ENCODE peak calls at places on chromosomes 3 and 15, in seven cellular contexts. One of them, this sample, is unnamed.

GRCh38 chr3:150599611-150600297 is 3.4 kb upstream of the SELENOT start:
- DNase-seq in IMR-90: peak; percentile 89
- DNase-seq in AG04450: no peak
- DNase-seq in suprapubic skin: no peak
- DNase-seq in H1: no peak
- DNase-seq in NB4: peak; percentile 17
- DNase-seq in lower lobe of right lung: no peak
- DNase-seq in this sample: no peak

GRCh38 chr3:71978150-71978721 is 193.3 kb upstream of the PROK2 start:
- DNase-seq in NB4: no peak
- DNase-seq in suprapubic skin: no peak
- DNase-seq in lower lobe of right lung: no peak
- DNase-seq in IMR-90: no peak
- DNase-seq in AG04450: no peak
- DNase-seq in H1: no peak
- DNase-seq in this sample: no peak

GRCh38 chr3:169591983-169592644 is 71.4 kb downstream of the MECOM start:
- DNase-seq in IMR-90: peak; percentile 15
- DNase-seq in AG04450: no peak
- DNase-seq in NB4: no peak
- DNase-seq in lower lobe of right lung: no peak
- DNase-seq in suprapubic skin: no peak
- DNase-seq in H1: no peak
- DNase-seq in this sample: no peak

GRCh38 chr3:137012097-137012501 is 54.3 kb downstream of the IL20RB start:
- DNase-seq in AG04450: peak; percentile 20
- DNase-seq in NB4: no peak
- DNase-seq in H1: no peak
- DNase-seq in IMR-90: peak; percentile 71
- DNase-seq in suprapubic skin: no peak
- DNase-seq in lower lobe of right lung: no peak
- DNase-seq in this sample: no peak

GRCh38 chr3:5285439-5285838 is 97.9 kb downstream of the EDEM1 start:
- DNase-seq in NB4: no peak
- DNase-seq in lower lobe of right lung: no peak
- DNase-seq in suprapubic skin: no peak
- DNase-seq in H1: no peak
- DNase-seq in AG04450: no peak
- DNase-seq in IMR-90: no peak
- DNase-seq in this sample: no peak

GRCh38 chr15:35994861-35995260 is 448.9 kb upstream of the DPH6 start:
- DNase-seq in H1: no peak
- DNase-seq in lower lobe of right lung: no peak
- DNase-seq in AG04450: no peak
- DNase-seq in suprapubic skin: no peak
- DNase-seq in IMR-90: no peak
- DNase-seq in NB4: no peak
- DNase-seq in this sample: no peak

GRCh38 chr3:63768415-63768814 is 50.7 kb upstream of the C3orf49 start:
- DNase-seq in IMR-90: no peak
- DNase-seq in H1: no peak
- DNase-seq in AG04450: no peak
- DNase-seq in NB4: no peak
- DNase-seq in lower lobe of right lung: no peak
- DNase-seq in suprapubic skin: no peak
- DNase-seq in this sample: no peak

GRCh38 chr3:87136066-87136596 is 91.0 kb upstream of the CHMP2B start:
- DNase-seq in NB4: peak; percentile 2
- DNase-seq in IMR-90: no peak
- DNase-seq in suprapubic skin: no peak
- DNase-seq in H1: no peak
- DNase-seq in lower lobe of right lung: no peak
- DNase-seq in AG04450: no peak
- DNase-seq in this sample: no peak

GRCh38 chr3:107637416-107638182 is 114.8 kb downstream of the BBX start:
- DNase-seq in suprapubic skin: no peak
- DNase-seq in IMR-90: no peak
- DNase-seq in NB4: no peak
- DNase-seq in AG04450: no peak
- DNase-seq in H1: no peak
- DNase-seq in lower lobe of right lung: no peak
- DNase-seq in this sample: no peak

GRCh38 chr3:64623125-64623524 is 64.7 kb downstream of the ADAMTS9 start:
- DNase-seq in AG04450: no peak
- DNase-seq in lower lobe of right lung: no peak
- DNase-seq in NB4: no peak
- DNase-seq in suprapubic skin: no peak
- DNase-seq in H1: no peak
- DNase-seq in IMR-90: no peak
- DNase-seq in this sample: no peak

GRCh38 chr15:67074886-67075229 is 9.5 kb downstream of the SMAD3 start:
- DNase-seq in suprapubic skin: no peak
- DNase-seq in NB4: peak; percentile 55
- DNase-seq in lower lobe of right lung: no peak
- DNase-seq in H1: no peak
- DNase-seq in IMR-90: peak; percentile 24
- DNase-seq in AG04450: no peak
- DNase-seq in this sample: no peak

GRCh38 chr3:130748981-130749380 is 2.4 kb upstream of the PIK3R4 start:
- DNase-seq in NB4: no peak
- DNase-seq in suprapubic skin: no peak
- DNase-seq in AG04450: no peak
- DNase-seq in lower lobe of right lung: no peak
- DNase-seq in IMR-90: peak; percentile 22
- DNase-seq in H1: no peak
- DNase-seq in this sample: no peak

GRCh38 chr15:64029111-64029510 is 17.2 kb downstream of the DAPK2 start:
- DNase-seq in IMR-90: no peak
- DNase-seq in lower lobe of right lung: no peak
- DNase-seq in suprapubic skin: no peak
- DNase-seq in NB4: no peak
- DNase-seq in H1: no peak
- DNase-seq in AG04450: no peak
- DNase-seq in this sample: no peak

GRCh38 chr3:124927454-124928079 is 7.0 kb downstream of the MUC13 start:
- DNase-seq in lower lobe of right lung: no peak
- DNase-seq in suprapubic skin: no peak
- DNase-seq in AG04450: no peak
- DNase-seq in H1: no peak
- DNase-seq in IMR-90: no peak
- DNase-seq in NB4: no peak
- DNase-seq in this sample: no peak

GRCh38 chr3:188829577-188829976 is 342.2 kb upstream of the TPRG1 start:
- DNase-seq in NB4: no peak
- DNase-seq in AG04450: no peak
- DNase-seq in lower lobe of right lung: no peak
- DNase-seq in IMR-90: no peak
- DNase-seq in suprapubic skin: no peak
- DNase-seq in H1: no peak
- DNase-seq in this sample: no peak

GRCh38 chr3:58637509-58637908 is 29.1 kb downstream of the FAM3D start:
- DNase-seq in suprapubic skin: no peak
- DNase-seq in AG04450: no peak
- DNase-seq in NB4: no peak
- DNase-seq in IMR-90: no peak
- DNase-seq in lower lobe of right lung: no peak
- DNase-seq in H1: no peak
- DNase-seq in this sample: no peak

GRCh38 chr15:37758412-37758811 is 176.0 kb upstream of the TMCO5A start:
- DNase-seq in AG04450: no peak
- DNase-seq in IMR-90: no peak
- DNase-seq in H1: no peak
- DNase-seq in lower lobe of right lung: no peak
- DNase-seq in suprapubic skin: no peak
- DNase-seq in NB4: no peak
- DNase-seq in this sample: no peak

GRCh38 chr3:138786788-138787276 is 47.9 kb downstream of the PIK3CB start:
- DNase-seq in suprapubic skin: no peak
- DNase-seq in AG04450: no peak
- DNase-seq in lower lobe of right lung: no peak
- DNase-seq in NB4: peak; percentile 90
- DNase-seq in H1: no peak
- DNase-seq in IMR-90: peak; percentile 50
- DNase-seq in this sample: no peak

GRCh38 chr3:184944221-184944620 is 132.3 kb downstream of the VPS8 start:
- DNase-seq in suprapubic skin: no peak
- DNase-seq in lower lobe of right lung: no peak
- DNase-seq in AG04450: no peak
- DNase-seq in NB4: no peak
- DNase-seq in IMR-90: no peak
- DNase-seq in H1: no peak
- DNase-seq in this sample: no peak

GRCh38 chr3:53216723-53217122 is 39.1 kb downstream of the TKT start:
- DNase-seq in IMR-90: no peak
- DNase-seq in lower lobe of right lung: peak; percentile 2
- DNase-seq in H1: no peak
- DNase-seq in suprapubic skin: no peak
- DNase-seq in NB4: no peak
- DNase-seq in AG04450: no peak
- DNase-seq in this sample: no peak

DNA sequence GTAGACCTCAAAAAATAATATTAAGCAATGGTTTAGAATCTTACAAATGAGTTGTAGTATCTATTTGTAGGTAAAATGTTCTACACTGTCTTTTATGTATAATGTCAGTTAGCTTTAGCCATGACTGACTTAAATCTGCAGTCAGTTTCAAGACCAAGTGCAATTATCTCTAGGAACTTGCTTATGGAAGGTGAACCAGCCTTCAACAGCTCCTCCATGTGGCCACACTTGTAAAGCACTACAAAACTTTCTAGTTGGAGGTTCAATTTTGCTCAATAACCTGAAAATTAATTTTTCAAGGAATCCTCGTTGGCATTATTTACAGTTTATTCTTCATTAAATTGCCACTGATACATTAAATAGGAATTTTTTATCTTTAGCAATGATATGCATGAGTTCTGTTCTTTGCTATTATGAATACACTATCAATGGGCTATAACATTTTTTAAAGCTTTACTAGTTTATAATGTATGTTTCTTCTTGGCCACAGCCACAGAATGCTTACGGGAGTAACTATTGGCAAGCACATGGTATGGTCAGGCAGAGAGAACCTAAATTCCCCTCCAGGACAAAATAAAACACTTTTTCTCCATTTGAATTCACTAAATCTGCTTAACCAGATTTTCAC is 315.3 kb upstream of the UBE2E2 start:
- DNase-seq in AG04450: no peak
- DNase-seq in lower lobe of right lung: no peak
- DNase-seq in IMR-90: peak; percentile 21
- DNase-seq in suprapubic skin: no peak
- DNase-seq in NB4: peak; percentile 49
- DNase-seq in H1: no peak
- DNase-seq in this sample: no peak
- TF ChIP-seq CTCF in AG04450: peak; percentile 59
- TF ChIP-seq CTCF in lower lobe of right lung: peak; percentile 59
- TF ChIP-seq CTCF in IMR-90: peak; percentile 29
- TF ChIP-seq CTCF in suprapubic skin: peak; percentile 26
- TF ChIP-seq CTCF in NB4: peak; percentile 55
- TF ChIP-seq CTCF in H1: peak; percentile 64
- TF ChIP-seq CTCF in this sample: peak; percentile 68

GRCh38 chr3:24197809-24198208 is 252.7 kb downstream of the NR1D2 start:
- DNase-seq in AG04450: no peak
- DNase-seq in lower lobe of right lung: no peak
- DNase-seq in suprapubic skin: no peak
- DNase-seq in H1: peak; percentile 7
- DNase-seq in IMR-90: no peak
- DNase-seq in NB4: no peak
- DNase-seq in this sample: no peak
- TF ChIP-seq CTCF in AG04450: no peak
- TF ChIP-seq CTCF in lower lobe of right lung: no peak
- TF ChIP-seq CTCF in suprapubic skin: no peak
- TF ChIP-seq CTCF in H1: peak; percentile 53
- TF ChIP-seq CTCF in IMR-90: no peak
- TF ChIP-seq CTCF in NB4: no peak
- TF ChIP-seq CTCF in this sample: no peak

GRCh38 chr3:134126153-134126552 is 96.4 kb upstream of the SLCO2A1 start:
- DNase-seq in H1: no peak
- DNase-seq in lower lobe of right lung: no peak
- DNase-seq in IMR-90: no peak
- DNase-seq in suprapubic skin: no peak
- DNase-seq in AG04450: no peak
- DNase-seq in NB4: peak; percentile 11
- DNase-seq in this sample: no peak
- TF ChIP-seq CTCF in H1: peak; percentile 30
- TF ChIP-seq CTCF in lower lobe of right lung: no peak
- TF ChIP-seq CTCF in IMR-90: no peak
- TF ChIP-seq CTCF in suprapubic skin: no peak
- TF ChIP-seq CTCF in AG04450: peak; percentile 26
- TF ChIP-seq CTCF in NB4: no peak
- TF ChIP-seq CTCF in this sample: peak; percentile 12

GRCh38 chr15:84980196-84981053 is 1.2 kb upstream of the PDE8A start:
- DNase-seq in IMR-90: peak; percentile 74
- DNase-seq in NB4: peak; percentile 87
- DNase-seq in suprapubic skin: peak; percentile 93
- DNase-seq in H1: peak; percentile 68
- DNase-seq in lower lobe of right lung: peak; percentile 90
- DNase-seq in AG04450: peak; percentile 54
- DNase-seq in this sample: peak; percentile 93

GRCh38 chr15:84982301-84982920 is 755 bp downstream of the PDE8A start:
- DNase-seq in IMR-90: peak; percentile 18
- DNase-seq in lower lobe of right lung: peak; percentile 65
- DNase-seq in NB4: peak; percentile 68
- DNase-seq in H1: no peak
- DNase-seq in AG04450: no peak
- DNase-seq in suprapubic skin: no peak
- DNase-seq in this sample: no peak

GRCh38 chr15:84979651-84980050 is 2.0 kb upstream of the PDE8A start:
- DNase-seq in AG04450: no peak
- DNase-seq in lower lobe of right lung: peak; percentile 49
- DNase-seq in suprapubic skin: no peak
- DNase-seq in IMR-90: no peak
- DNase-seq in NB4: no peak
- DNase-seq in H1: no peak
- DNase-seq in this sample: no peak

GRCh38 chr15:84981711-84982300 is at the start of gene PDE8A:
- DNase-seq in IMR-90: peak; percentile 31
- DNase-seq in AG04450: no peak
- DNase-seq in lower lobe of right lung: peak; percentile 75
- DNase-seq in NB4: peak; percentile 69
- DNase-seq in suprapubic skin: peak; percentile 82
- DNase-seq in H1: no peak
- DNase-seq in this sample: no peak

DNA sequence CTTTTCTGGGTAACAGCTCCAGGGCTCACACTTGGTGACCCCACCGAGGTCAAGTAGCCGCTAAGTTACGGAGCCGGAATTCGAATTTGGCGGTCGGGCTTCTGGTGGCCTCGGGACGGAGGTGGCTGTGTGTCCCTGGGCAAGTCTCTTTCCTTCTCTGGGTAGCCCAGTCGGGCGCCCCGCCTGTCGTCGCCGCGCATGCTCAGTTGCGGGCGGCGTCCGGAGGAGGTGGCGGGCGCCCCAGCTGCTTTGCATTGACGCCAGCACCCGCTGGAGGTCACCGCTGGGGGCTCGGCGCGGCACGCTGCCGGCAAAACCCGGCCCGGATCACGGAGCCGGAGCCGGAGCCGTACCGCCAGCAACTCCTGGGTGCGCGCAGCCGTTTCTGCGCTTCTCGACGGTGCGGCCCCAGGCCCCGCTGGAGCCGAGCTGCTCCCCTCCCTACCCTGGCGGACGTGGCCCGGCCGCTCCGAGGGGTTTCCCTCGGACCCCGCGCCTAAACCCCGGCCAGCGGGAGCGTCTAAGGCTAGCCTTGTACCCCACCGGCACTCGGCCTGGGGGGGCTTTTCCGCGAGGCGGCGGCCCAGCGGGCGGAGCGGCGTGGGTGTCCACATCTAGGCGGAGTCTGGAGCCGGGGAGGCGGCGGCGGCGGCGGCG is 474 bp upstream of the PDE8A start:
- DNase-seq in AG04450: peak; percentile 91
- DNase-seq in NB4: peak; percentile 99
- DNase-seq in IMR-90: peak; percentile 96
- DNase-seq in H1: peak; percentile 91
- DNase-seq in suprapubic skin: peak; percentile 94
- DNase-seq in lower lobe of right lung: peak; percentile 96
- DNase-seq in this sample: peak; percentile 99
- TF ChIP-seq CTCF in AG04450: no peak
- TF ChIP-seq CTCF in NB4: no peak
- TF ChIP-seq CTCF in IMR-90: peak; percentile 14
- TF ChIP-seq CTCF in H1: no peak
- TF ChIP-seq CTCF in suprapubic skin: peak; percentile 35
- TF ChIP-seq CTCF in lower lobe of right lung: peak; percentile 56
- TF ChIP-seq CTCF in this sample: peak; percentile 17